ENCODE peak calls at places on chromosome 14, in four cellular contexts. One of them, this sample, is unnamed.
A peak's percentile ranks its signal among the peaks of the same experiment; 100 is the strongest.

GRCh38 chr14:20434701-20435453 is 1.1 kb downstream of the KLHL33 start:
- DNase-seq in adrenal gland: peak; percentile 30
- DNase-seq in fibroblast of pulmonary artery: no peak
- DNase-seq in upper lobe of right lung: no peak
- DNase-seq in this sample: no peak

GRCh38 chr14:99616832-99617488 is 13.0 kb upstream of the CCDC85C start:
- DNase-seq in adrenal gland: no peak
- DNase-seq in fibroblast of pulmonary artery: no peak
- DNase-seq in upper lobe of right lung: no peak
- DNase-seq in this sample: no peak

GRCh38 chr14:61547186-61548121 is 147.9 kb upstream of the HIF1A start:
- DNase-seq in adrenal gland: peak; percentile 87
- DNase-seq in fibroblast of pulmonary artery: peak; percentile 85
- DNase-seq in upper lobe of right lung: no peak
- DNase-seq in this sample: peak; percentile 93

GRCh38 chr14:100688051-100688450 is 38.6 kb upstream of the DLK1 start:
- DNase-seq in adrenal gland: no peak
- DNase-seq in fibroblast of pulmonary artery: no peak
- DNase-seq in upper lobe of right lung: no peak
- DNase-seq in this sample: no peak

GRCh38 chr14:80942158-80942738 is 710 bp upstream of the CEP128 start:
- DNase-seq in adrenal gland: no peak
- DNase-seq in fibroblast of pulmonary artery: no peak
- DNase-seq in upper lobe of right lung: no peak
- DNase-seq in this sample: peak; percentile 8

GRCh38 chr14:46487582-46488350 is 163.8 kb downstream of the RPL10L start:
- DNase-seq in adrenal gland: no peak
- DNase-seq in fibroblast of pulmonary artery: no peak
- DNase-seq in upper lobe of right lung: no peak
- DNase-seq in this sample: no peak

GRCh38 chr14:22147716-22148115 is 441.3 kb downstream of the DAD1 start:
- DNase-seq in adrenal gland: no peak
- DNase-seq in fibroblast of pulmonary artery: no peak
- DNase-seq in upper lobe of right lung: no peak
- DNase-seq in this sample: no peak

GRCh38 chr14:31441273-31442110 is 15.8 kb downstream of the DTD2 start:
- DNase-seq in adrenal gland: no peak
- DNase-seq in fibroblast of pulmonary artery: peak; percentile 77
- DNase-seq in upper lobe of right lung: no peak
- DNase-seq in this sample: peak; percentile 18

GRCh38 chr14:61193471-61193870 is 87.7 kb downstream of the TMEM30B start:
- DNase-seq in adrenal gland: no peak
- DNase-seq in fibroblast of pulmonary artery: no peak
- DNase-seq in upper lobe of right lung: no peak
- DNase-seq in this sample: no peak

GRCh38 chr14:64623576-64624165 is 73.9 kb downstream of the PPP1R36 start:
- DNase-seq in adrenal gland: no peak
- DNase-seq in fibroblast of pulmonary artery: no peak
- DNase-seq in upper lobe of right lung: no peak
- DNase-seq in this sample: no peak

GRCh38 chr14:75806247-75806876 is 145.3 kb downstream of the TTLL5 start:
- DNase-seq in adrenal gland: no peak
- DNase-seq in fibroblast of pulmonary artery: no peak
- DNase-seq in upper lobe of right lung: no peak
- DNase-seq in this sample: peak; percentile 65

GRCh38 chr14:73774244-73774575 is 60.0 kb upstream of the PNMA1 start:
- DNase-seq in adrenal gland: no peak
- DNase-seq in fibroblast of pulmonary artery: no peak
- DNase-seq in upper lobe of right lung: no peak
- DNase-seq in this sample: no peak

GRCh38 chr14:102654298-102654697 is 61.8 kb downstream of the RCOR1 start:
- DNase-seq in adrenal gland: no peak
- DNase-seq in fibroblast of pulmonary artery: no peak
- DNase-seq in upper lobe of right lung: no peak
- DNase-seq in this sample: peak; percentile 66

GRCh38 chr14:54348923-54349615 is 47.7 kb upstream of the CDKN3 start:
- DNase-seq in adrenal gland: peak; percentile 20
- DNase-seq in fibroblast of pulmonary artery: peak; percentile 58
- DNase-seq in upper lobe of right lung: no peak
- DNase-seq in this sample: no peak

GRCh38 chr14:38404100-38404541 is 148.2 kb upstream of the CLEC14A start:
- DNase-seq in adrenal gland: no peak
- DNase-seq in fibroblast of pulmonary artery: peak; percentile 81
- DNase-seq in upper lobe of right lung: no peak
- DNase-seq in this sample: no peak

GRCh38 chr14:40413146-40413545 is 980.9 kb upstream of the FBXO33 start:
- DNase-seq in adrenal gland: no peak
- DNase-seq in fibroblast of pulmonary artery: no peak
- DNase-seq in upper lobe of right lung: no peak
- DNase-seq in this sample: no peak

GRCh38 chr14:101932668-101933067 is 31.7 kb upstream of the DYNC1H1 start:
- DNase-seq in adrenal gland: peak; percentile 50
- DNase-seq in fibroblast of pulmonary artery: no peak
- DNase-seq in upper lobe of right lung: no peak
- DNase-seq in this sample: no peak

GRCh38 chr14:51821822-51822221 is 38.6 kb upstream of the GNG2 start:
- DNase-seq in adrenal gland: no peak
- DNase-seq in fibroblast of pulmonary artery: peak; percentile 3
- DNase-seq in upper lobe of right lung: no peak
- DNase-seq in this sample: no peak

GRCh38 chr14:94355191-94355794 is 32.2 kb upstream of the SERPINA6 start:
- DNase-seq in adrenal gland: no peak
- DNase-seq in fibroblast of pulmonary artery: peak; percentile 74
- DNase-seq in upper lobe of right lung: peak; percentile 82
- DNase-seq in this sample: peak; percentile 77

GRCh38 chr14:53767566-53767965 is 189.1 kb downstream of the BMP4 start:
- DNase-seq in adrenal gland: no peak
- DNase-seq in fibroblast of pulmonary artery: no peak
- DNase-seq in upper lobe of right lung: no peak
- DNase-seq in this sample: no peak

GRCh38 chr14:52992236-52992635 is 41.4 kb upstream of the FERMT2 start:
- DNase-seq in adrenal gland: no peak
- DNase-seq in fibroblast of pulmonary artery: peak; percentile 59
- DNase-seq in upper lobe of right lung: no peak
- DNase-seq in this sample: no peak

GRCh38 chr14:100303179-100303578 is 3.1 kb downstream of the SLC25A29 start:
- DNase-seq in adrenal gland: no peak
- DNase-seq in fibroblast of pulmonary artery: no peak
- DNase-seq in upper lobe of right lung: no peak
- DNase-seq in this sample: no peak

GRCh38 chr14:91261115-91261514 is 16.6 kb upstream of the GPR68 start:
- DNase-seq in adrenal gland: no peak
- DNase-seq in fibroblast of pulmonary artery: no peak
- DNase-seq in upper lobe of right lung: no peak
- DNase-seq in this sample: no peak

GRCh38 chr14:42130809-42131208 is 524.1 kb downstream of the LRFN5 start:
- DNase-seq in adrenal gland: no peak
- DNase-seq in fibroblast of pulmonary artery: no peak
- DNase-seq in upper lobe of right lung: no peak
- DNase-seq in this sample: peak; percentile 44

GRCh38 chr14:73741876-73742519 is 27.8 kb upstream of the PNMA1 start:
- DNase-seq in adrenal gland: no peak
- DNase-seq in fibroblast of pulmonary artery: no peak
- DNase-seq in upper lobe of right lung: no peak
- DNase-seq in this sample: no peak

GRCh38 chr14:95830386-95830785 is 46.2 kb upstream of the TUNAR start:
- DNase-seq in adrenal gland: no peak
- DNase-seq in fibroblast of pulmonary artery: no peak
- DNase-seq in upper lobe of right lung: no peak
- DNase-seq in this sample: no peak

GRCh38 chr14:62064741-62065323 is 302.6 kb downstream of the SNAPC1 start:
- DNase-seq in adrenal gland: no peak
- DNase-seq in fibroblast of pulmonary artery: no peak
- DNase-seq in upper lobe of right lung: no peak
- DNase-seq in this sample: no peak

GRCh38 chr14:100747021-100747586 is 20.4 kb downstream of the DLK1 start:
- DNase-seq in adrenal gland: peak; percentile 68
- DNase-seq in fibroblast of pulmonary artery: peak; percentile 88
- DNase-seq in upper lobe of right lung: peak; percentile 76
- DNase-seq in this sample: peak; percentile 98

GRCh38 chr14:72852194-72852593 is 41.7 kb downstream of the DPF3 start:
- DNase-seq in adrenal gland: no peak
- DNase-seq in fibroblast of pulmonary artery: no peak
- DNase-seq in upper lobe of right lung: no peak
- DNase-seq in this sample: no peak

GRCh38 chr14:91412939-91413338 is 4.7 kb downstream of the CCDC88C start:
- DNase-seq in adrenal gland: no peak
- DNase-seq in fibroblast of pulmonary artery: no peak
- DNase-seq in upper lobe of right lung: no peak
- DNase-seq in this sample: no peak

GRCh38 chr14:34713681-34714319 is 593 bp downstream of the CFL2 start:
- DNase-seq in adrenal gland: peak; percentile 35
- DNase-seq in fibroblast of pulmonary artery: peak; percentile 67
- DNase-seq in upper lobe of right lung: peak; percentile 72
- DNase-seq in this sample: peak; percentile 73

GRCh38 chr14:102688290-102688689 is 89.0 kb upstream of the TRAF3 start:
- DNase-seq in adrenal gland: no peak
- DNase-seq in fibroblast of pulmonary artery: no peak
- DNase-seq in upper lobe of right lung: no peak
- DNase-seq in this sample: no peak

GRCh38 chr14:106417224-106418049 is 891.1 kb downstream of the TMEM121 start:
- DNase-seq in adrenal gland: peak; percentile 27
- DNase-seq in fibroblast of pulmonary artery: peak; percentile 2
- DNase-seq in upper lobe of right lung: peak; percentile 83
- DNase-seq in this sample: no peak
- TF ChIP-seq CTCF in adrenal gland: peak; percentile 47
- TF ChIP-seq CTCF in fibroblast of pulmonary artery: peak; percentile 26
- TF ChIP-seq CTCF in upper lobe of right lung: peak; percentile 60
- TF ChIP-seq CTCF in this sample: peak; percentile 23

GRCh38 chr14:77040059-77040308 is 11.5 kb upstream of the IRF2BPL start:
- DNase-seq in adrenal gland: no peak
- DNase-seq in fibroblast of pulmonary artery: no peak
- DNase-seq in upper lobe of right lung: no peak
- DNase-seq in this sample: no peak

GRCh38 chr14:77041837-77042557 is 13.5 kb upstream of the IRF2BPL start:
- DNase-seq in adrenal gland: peak; percentile 89
- DNase-seq in fibroblast of pulmonary artery: peak; percentile 97
- DNase-seq in upper lobe of right lung: no peak
- DNase-seq in this sample: peak; percentile 84

GRCh38 chr14:77040995-77041744 is 12.7 kb upstream of the IRF2BPL start:
- DNase-seq in adrenal gland: peak; percentile 64
- DNase-seq in fibroblast of pulmonary artery: no peak
- DNase-seq in upper lobe of right lung: no peak
- DNase-seq in this sample: no peak

GRCh38 chr14:77039285-77040058 is 11.0 kb upstream of the IRF2BPL start:
- DNase-seq in adrenal gland: peak; percentile 50
- DNase-seq in fibroblast of pulmonary artery: peak; percentile 71
- DNase-seq in upper lobe of right lung: no peak
- DNase-seq in this sample: no peak

GRCh38 chr14:77040309-77040994 is 11.9 kb upstream of the IRF2BPL start:
- DNase-seq in adrenal gland: peak; percentile 100
- DNase-seq in fibroblast of pulmonary artery: peak; percentile 100
- DNase-seq in upper lobe of right lung: peak; percentile 99
- DNase-seq in this sample: peak; percentile 90
- H3K4me3 ChIP-seq in adrenal gland: no peak overlapping the region
- H3K4me3 ChIP-seq in fibroblast of pulmonary artery: peak overlapping the region; percentile 36
- H3K4me3 ChIP-seq in upper lobe of right lung: peak overlapping the region; percentile 37
- H3K4me3 ChIP-seq in this sample: peak overlapping the region; percentile 10

DNA sequence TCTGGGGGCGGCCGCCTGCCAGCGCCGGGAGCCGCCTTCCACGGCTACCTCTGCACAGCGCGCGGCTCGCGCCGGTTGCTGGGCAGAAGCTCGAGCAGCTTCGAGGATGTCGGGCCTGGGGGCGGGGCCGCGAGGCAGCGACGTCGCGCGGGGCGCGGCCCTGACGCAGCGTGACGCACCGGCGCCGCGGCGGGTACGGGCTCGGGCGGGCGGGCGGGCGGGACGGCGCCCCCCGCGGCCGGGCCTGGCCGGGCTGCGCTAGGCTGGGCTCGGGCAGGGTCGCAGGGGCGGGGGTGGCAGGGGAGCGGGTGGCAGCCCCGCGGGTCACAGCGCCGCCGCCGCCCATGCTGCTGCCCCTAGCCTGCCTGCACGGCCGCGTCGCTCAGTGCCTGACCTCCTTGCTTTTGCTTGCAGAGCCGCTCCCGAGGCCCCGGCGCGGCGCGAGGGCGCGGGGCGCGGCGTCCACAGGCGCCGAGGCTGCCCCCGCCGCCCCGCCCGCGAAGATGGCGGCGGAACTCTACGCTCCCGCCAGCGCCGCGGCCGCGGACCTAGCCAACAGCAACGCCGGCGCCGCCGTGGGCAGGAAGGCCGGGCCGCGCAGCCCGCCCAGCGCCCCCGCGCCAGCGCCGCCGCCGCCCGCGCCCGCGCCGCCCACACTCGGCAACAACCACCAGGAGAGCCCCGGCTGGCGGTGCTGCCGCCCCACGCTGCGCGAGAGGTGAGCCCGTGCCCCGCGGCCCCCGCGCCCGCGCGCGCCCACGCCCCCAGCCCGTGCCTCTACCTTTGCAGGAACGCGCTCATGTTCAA is at the start of gene BTBD6:
- DNase-seq in adrenal gland: peak; percentile 92
- DNase-seq in fibroblast of pulmonary artery: peak; percentile 83
- DNase-seq in upper lobe of right lung: peak; percentile 95
- DNase-seq in this sample: peak; percentile 87
- TF ChIP-seq CTCF in adrenal gland: peak; percentile 23
- TF ChIP-seq CTCF in fibroblast of pulmonary artery: no peak
- TF ChIP-seq CTCF in upper lobe of right lung: no peak
- TF ChIP-seq CTCF in this sample: no peak

DNA sequence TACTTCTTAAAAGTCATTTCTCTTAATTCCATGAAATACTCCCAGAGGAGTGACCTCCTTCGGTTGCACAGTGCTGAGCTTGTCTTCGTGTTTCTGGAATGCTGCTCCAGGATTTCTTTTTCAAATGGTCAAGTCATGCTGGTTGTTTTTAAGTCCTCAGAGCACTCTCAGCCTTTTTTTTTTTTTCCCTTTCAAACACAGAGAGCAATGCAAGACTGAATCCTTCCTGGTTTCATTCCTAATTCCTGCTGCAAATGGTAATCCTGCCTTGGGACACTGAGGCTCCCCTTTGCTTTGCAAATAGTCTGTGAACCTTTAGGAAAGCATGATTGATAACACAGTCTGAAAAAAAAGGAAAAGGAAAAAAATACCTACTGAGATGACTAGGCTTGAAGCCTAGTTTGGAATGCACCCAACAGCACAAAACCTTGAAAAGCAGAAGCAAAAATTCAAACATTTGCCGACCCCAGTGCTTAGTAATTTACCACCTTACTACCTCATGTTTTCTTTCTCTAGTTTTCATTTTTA is 233.1 kb upstream of the DAAM1 start:
- DNase-seq in adrenal gland: no peak
- DNase-seq in fibroblast of pulmonary artery: peak; percentile 61
- DNase-seq in upper lobe of right lung: no peak
- DNase-seq in this sample: no peak
- H3K4me3 ChIP-seq in adrenal gland: no peak overlapping the region
- H3K4me3 ChIP-seq in fibroblast of pulmonary artery: no peak overlapping the region
- H3K4me3 ChIP-seq in upper lobe of right lung: no peak overlapping the region
- H3K4me3 ChIP-seq in this sample: no peak overlapping the region

GRCh38 chr14:77296155-77296554 is 24.5 kb downstream of the POMT2 start:
- DNase-seq in adrenal gland: no peak
- DNase-seq in fibroblast of pulmonary artery: no peak
- DNase-seq in upper lobe of right lung: no peak
- DNase-seq in this sample: no peak

GRCh38 chr14:77286554-77286953 is 15.5 kb upstream of the NGB start:
- DNase-seq in adrenal gland: no peak
- DNase-seq in fibroblast of pulmonary artery: no peak
- DNase-seq in upper lobe of right lung: no peak
- DNase-seq in this sample: no peak

GRCh38 chr14:77290705-77291104 is 19.7 kb upstream of the NGB start:
- DNase-seq in adrenal gland: no peak
- DNase-seq in fibroblast of pulmonary artery: no peak
- DNase-seq in upper lobe of right lung: no peak
- DNase-seq in this sample: peak; percentile 34
- TF ChIP-seq CTCF in adrenal gland: no peak
- TF ChIP-seq CTCF in fibroblast of pulmonary artery: no peak
- TF ChIP-seq CTCF in upper lobe of right lung: no peak
- TF ChIP-seq CTCF in this sample: no peak

This sample was measured in epithelial cell of esophagus.